ENCODE peak calls at places on chromosomes 3 and 15, in four cellular contexts. C, F, J and N are unnamed samples.

GRCh38 chr3:135242285-135242684 is 447.2 kb downstream of the EPHB1 start:
- DNase-seq in C (no peak), F (no peak), J (no peak), N (no peak)

GRCh38 chr3:43231276-43232000 is 54.9 kb upstream of the SNRK start:
- DNase-seq in C (no peak), F (no peak), J (no peak), N (no peak)

GRCh38 chr3:63400259-63400860 is 122.3 kb downstream of the SYNPR start:
- DNase-seq in C (no peak), F (no peak), J (no peak), N (no peak)

GRCh38 chr3:116140100-116140689 is 305.1 kb downstream of the LSAMP start:
- DNase-seq in C (peak; percentile 49), F (peak; percentile 2), J (no peak), N (no peak)

GRCh38 chr3:40754966-40755365 is 230.2 kb downstream of the ZNF621 start:
- DNase-seq in C (no peak), F (no peak), J (no peak), N (no peak)

GRCh38 chr3:54042259-54042823 is 80.0 kb upstream of the CACNA2D3 start:
- DNase-seq in C (no peak), F (peak; percentile 16), J (no peak), N (no peak)

GRCh38 chr3:8987673-8988655 is 24.7 kb upstream of the RAD18 start:
- DNase-seq in C (peak; percentile 63), F (peak; percentile 54), J (peak; percentile 57), N (peak; percentile 70)

GRCh38 chr15:45377630-45378148 is 655 bp downstream of the GATM start:
- DNase-seq in C (no peak), F (no peak), J (peak; percentile 54), N (no peak)

GRCh38 chr3:156816091-156816793 is 9.9 kb upstream of the LEKR1 start:
- DNase-seq in C (no peak), F (peak; percentile 76), J (peak; percentile 43), N (no peak)

GRCh38 chr3:172040976-172041963 is 1.9 kb downstream of the FNDC3B start:
- DNase-seq in C (no peak), F (no peak), J (peak; percentile 68), N (no peak)

GRCh38 chr3:195005251-195005620 is 265.7 kb downstream of the XXYLT1 start:
- DNase-seq in C (no peak), F (no peak), J (no peak), N (no peak)

DNA sequence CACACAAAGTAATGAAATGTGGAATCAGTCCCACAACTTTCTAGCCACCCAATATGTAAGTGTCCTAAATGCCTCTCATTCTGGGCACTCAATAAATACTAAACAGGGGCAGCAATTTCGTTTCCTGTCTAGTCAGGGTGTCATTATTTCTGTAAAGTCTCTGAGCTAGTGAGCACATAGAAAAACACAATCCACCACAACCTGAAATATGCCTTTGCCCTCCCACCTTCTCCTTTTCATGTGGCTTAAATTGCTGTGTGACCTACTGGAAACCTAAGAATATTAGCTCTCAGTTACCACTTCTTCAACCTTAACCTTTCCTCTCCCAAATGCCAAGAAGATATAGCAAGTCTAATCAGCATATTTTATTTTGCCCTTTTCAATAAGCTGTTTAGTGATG is 456.3 kb upstream of the KCNMB2 start:
- DNase-seq in C (peak; percentile 70), F (no peak), J (no peak), N (no peak)
- H3K4me1 ChIP-seq in C (peaks cover 43% of the 10 kb centered on the region), F (peaks cover 12% of the 10 kb centered on the region), J (peaks cover 7% of the 10 kb centered on the region), N (peaks cover 2% of the 10 kb centered on the region)

GRCh38 chr3:152937234-152937633 is 102.3 kb downstream of the P2RY1 start:
- DNase-seq in C (no peak), F (no peak), J (no peak), N (no peak)
- H3K36me3 ChIP-seq in C (no peaks in the 10 kb centered on the region), F (no peaks in the 10 kb centered on the region), J (no peaks in the 10 kb centered on the region), N (no peaks in the 10 kb centered on the region)

GRCh38 chr3:31384117-31384516 is 148.6 kb upstream of the STT3B start:
- DNase-seq in C (no peak), F (no peak), J (no peak), N (no peak)

GRCh38 chr3:31382856-31383255 is 149.9 kb upstream of the STT3B start:
- DNase-seq in C (no peak), F (no peak), J (no peak), N (no peak)

GRCh38 chr3:31379598-31379997 is 153.1 kb upstream of the STT3B start:
- DNase-seq in C (no peak), F (no peak), J (no peak), N (no peak)

GRCh38 chr3:31377045-31377642 is 155.6 kb upstream of the STT3B start:
- DNase-seq in C (no peak), F (peak; percentile 80), J (no peak), N (no peak)

DNA sequence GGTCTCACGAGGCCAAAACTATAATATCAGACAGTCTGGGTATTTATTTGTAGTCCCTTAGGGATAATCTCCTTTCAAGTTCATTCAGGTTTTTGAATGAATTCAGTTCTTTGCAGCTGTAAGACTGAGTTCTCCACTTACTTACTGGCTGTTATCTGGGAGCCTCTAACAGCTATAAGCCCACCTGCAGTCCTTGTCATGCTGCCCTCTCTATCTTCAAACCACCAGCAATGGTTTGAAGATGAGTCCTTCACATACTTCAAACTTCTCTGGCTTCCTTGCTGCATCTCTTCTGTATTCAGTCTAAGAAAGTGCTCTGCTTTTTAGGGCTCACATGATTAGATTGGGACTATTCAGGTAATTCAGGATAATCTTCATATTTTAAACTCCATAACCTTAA is 154.5 kb upstream of the STT3B start:
- DNase-seq in C (no peak), F (no peak), J (no peak), N (no peak)
- H3K4me1 ChIP-seq in C (no peaks in the 10 kb centered on the region), F (peaks cover 32% of the 10 kb centered on the region), J (no peaks in the 10 kb centered on the region), N (no peaks in the 10 kb centered on the region)

GRCh38 chr3:141414141-141414689 is 45.9 kb downstream of the ZBTB38 start:
- DNase-seq in C (no peak), F (no peak), J (no peak), N (no peak)
- H3K36me3 ChIP-seq in C (peaks cover 55% of the 10 kb centered on the region), F (peaks cover 12% of the 10 kb centered on the region), J (no peaks in the 10 kb centered on the region), N (no peaks in the 10 kb centered on the region)

DNA sequence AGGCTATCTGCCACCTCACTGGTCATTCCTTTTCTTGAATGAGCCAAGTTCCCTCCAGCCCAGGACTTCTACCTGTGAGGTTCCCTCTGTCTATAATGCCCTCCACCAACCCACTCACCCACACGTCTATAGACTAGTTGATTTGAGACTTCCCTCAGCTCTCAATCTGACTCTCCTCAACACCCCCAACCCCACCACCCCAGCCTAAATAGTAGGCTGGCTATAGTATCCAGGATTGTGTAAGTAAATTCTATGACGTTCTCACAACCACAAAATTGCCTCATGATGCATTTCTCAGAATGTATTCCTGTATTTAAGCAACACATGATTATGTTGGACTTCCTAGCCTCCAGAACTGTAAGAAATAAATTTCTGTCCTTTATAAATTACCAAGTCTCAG is 2.2 kb downstream of the PLSCR1 start:
- DNase-seq in C (no peak), F (no peak), J (no peak), N (no peak)
- H3K4me1 ChIP-seq in C (peaks cover 50% of the 10 kb centered on the region), F (peaks cover 8% of the 10 kb centered on the region), J (no peaks in the 10 kb centered on the region), N (peaks cover 2% of the 10 kb centered on the region)

GRCh38 chr15:59018833-59019232 is 31.4 kb downstream of the RNF111 start:
- DNase-seq in C (no peak), F (no peak), J (no peak), N (no peak)
- H3K36me3 ChIP-seq in C (no peaks in the 10 kb centered on the region), F (no peaks in the 10 kb centered on the region), J (no peaks in the 10 kb centered on the region), N (no peaks in the 10 kb centered on the region)

DNA sequence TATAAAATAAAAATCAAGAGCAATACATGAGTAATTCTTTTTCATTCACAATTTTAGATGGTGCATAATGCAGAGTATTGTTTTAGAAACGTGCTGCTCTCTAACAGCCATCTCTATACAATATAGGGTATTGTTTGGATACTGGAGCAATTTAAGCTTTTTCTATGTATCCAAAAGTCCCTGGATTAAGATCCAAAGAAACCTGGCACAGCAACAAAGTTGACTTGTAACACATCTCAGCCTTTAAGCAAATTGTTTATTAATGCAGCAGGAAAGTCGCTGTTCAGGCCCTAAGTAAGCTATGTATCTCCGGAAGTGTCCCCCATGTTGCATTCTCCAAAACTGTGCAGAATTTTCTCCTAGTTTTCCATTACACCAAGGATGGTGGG is 7.3 kb downstream of the VGLL4 start:
- DNase-seq in C (no peak), F (no peak), J (no peak), N (no peak)
- H3K4me1 ChIP-seq in C (peaks cover 4% of the 10 kb centered on the region), F (peaks cover 2% of the 10 kb centered on the region), J (peaks cover 7% of the 10 kb centered on the region), N (peaks cover 7% of the 10 kb centered on the region)